ENCODE peak calls at places on chromosomes 5 and 9, in seven cellular contexts. G is mesenchymal stem cell, T is mesendoderm, F is IMR-90, U is neuronal stem cell, I is H9, J is H1. E is an unnamed sample.

GRCh38 chr5:181281077-181281983 is 20.4 kb upstream of the TRIM52 start:
- DNase-seq in G (peak), T (peak), F (no peak), U (peak), I (peak), J (peak), E (peak)

GRCh38 chr5:170552486-170553122 is 48.8 kb downstream of the KCNIP1 start:
- DNase-seq in G (peak), T (peak), F (peak), U (peak), I (peak), J (peak), E (no peak)

GRCh38 chr9:115997923-115998322 is 155.7 kb upstream of the PAPPA start:
- DNase-seq in G (peak), T (no peak), F (peak), U (no peak), I (no peak), J (no peak), E (no peak)

GRCh38 chr9:134326754-134327526 is 685 bp downstream of the RXRA start:
- DNase-seq in G (peak), T (peak), F (peak), U (no peak), I (no peak), J (no peak), E (peak)

GRCh38 chr5:72170101-72170500 is 62.8 kb downstream of the MAP1B start:
- DNase-seq in G (no peak), T (no peak), F (no peak), U (no peak), I (no peak), J (no peak), E (no peak)

GRCh38 chr9:120869726-120870125 is 7.3 kb downstream of the PHF19 start:
- DNase-seq in G (no peak), T (no peak), F (no peak), U (no peak), I (no peak), J (no peak), E (no peak)

GRCh38 chr5:78600656-78601452 is 47.7 kb downstream of the LHFPL2 start:
- DNase-seq in G (peak), T (no peak), F (peak), U (no peak), I (no peak), J (no peak), E (no peak)

GRCh38 chr5:168611163-168611562 is 32.0 kb upstream of the PANK3 start:
- DNase-seq in G (peak), T (peak), F (peak), U (no peak), I (no peak), J (no peak), E (no peak)

GRCh38 chr5:56669534-56670483 is 145.5 kb upstream of the MAP3K1 start:
- DNase-seq in G (peak), T (no peak), F (peak), U (no peak), I (peak), J (peak), E (no peak)

GRCh38 chr5:175887463-175887862 is 16.1 kb downstream of the CPLX2 start:
- DNase-seq in G (no peak), T (peak), F (no peak), U (no peak), I (no peak), J (no peak), E (no peak)

GRCh38 chr5:107129051-107129450 is 541.7 kb downstream of the EFNA5 start:
- DNase-seq in G (no peak), T (no peak), F (peak), U (no peak), I (no peak), J (no peak), E (no peak)

GRCh38 chr5:123138774-123139173 is 49.7 kb downstream of the PRDM6 start:
- DNase-seq in G (no peak), T (peak), F (no peak), U (no peak), I (no peak), J (no peak), E (no peak)

GRCh38 chr5:150190987-150191386 is 1.1 kb downstream of the SLC6A7 start:
- DNase-seq in G (no peak), T (peak), F (no peak), U (no peak), I (no peak), J (no peak), E (no peak)

GRCh38 chr5:118863345-118863744 is 125.0 kb downstream of the DTWD2 start:
- DNase-seq in G (no peak), T (no peak), F (peak), U (no peak), I (no peak), J (no peak), E (no peak)

GRCh38 chr5:138725153-138725884 is 27.9 kb upstream of the CTNNA1 start:
- DNase-seq in G (peak), T (peak), F (peak), U (peak), I (peak), J (peak), E (peak)

GRCh38 chr5:138720840-138721239 is 32.4 kb upstream of the CTNNA1 start:
- DNase-seq in G (no peak), T (no peak), F (no peak), U (no peak), I (peak), J (no peak), E (peak)

GRCh38 chr5:138721979-138722378 is 31.2 kb upstream of the CTNNA1 start:
- DNase-seq in G (no peak), T (no peak), F (no peak), U (no peak), I (no peak), J (no peak), E (no peak)

GRCh38 chr5:138724470-138725146 is 28.6 kb upstream of the CTNNA1 start:
- DNase-seq in G (peak), T (peak), F (no peak), U (no peak), I (no peak), J (no peak), E (peak)

DNA sequence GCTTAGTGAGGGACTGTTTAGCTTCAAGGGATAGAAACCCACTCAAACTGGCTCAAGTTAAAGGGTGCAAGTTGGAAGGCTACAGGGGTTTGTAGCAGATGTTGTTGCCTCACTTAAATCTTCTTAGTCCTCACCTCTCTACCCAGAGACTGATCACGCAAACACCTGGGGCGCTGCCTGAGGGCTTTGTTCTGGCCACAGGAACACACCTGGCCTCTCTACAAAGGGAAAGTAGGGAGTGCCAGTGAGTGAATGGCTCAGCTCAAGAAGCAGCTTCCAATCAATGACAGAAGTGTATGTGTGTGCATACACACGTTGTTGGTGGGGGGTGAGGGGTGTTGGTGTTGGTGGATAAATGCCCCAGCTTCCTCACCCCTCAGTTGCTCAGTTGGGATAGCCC is 30.7 kb upstream of the CTNNA1 start:
- DNase-seq in G (no peak), T (no peak), F (no peak), U (no peak), I (peak), J (no peak), E (peak)
- H3K18ac ChIP-seq in G (no peak), T (no peak), F (no peak), U (no peak), I (no peak), J (peak), E (no peak)

GRCh38 chr9:130915096-130915447 is 18.5 kb upstream of the QRFP start:
- DNase-seq in G (no peak), T (no peak), F (no peak), U (no peak), I (no peak), J (no peak), E (no peak)

GRCh38 chr9:130913599-130914416 is 17.2 kb upstream of the QRFP start:
- DNase-seq in G (no peak), T (no peak), F (no peak), U (no peak), I (no peak), J (no peak), E (no peak)

GRCh38 chr9:130914417-130915095 is 17.9 kb upstream of the QRFP start:
- DNase-seq in G (no peak), T (no peak), F (no peak), U (no peak), I (no peak), J (no peak), E (no peak)

GRCh38 chr9:130911254-130912049 is 14.8 kb upstream of the QRFP start:
- DNase-seq in G (no peak), T (no peak), F (no peak), U (no peak), I (no peak), J (no peak), E (no peak)

DNA sequence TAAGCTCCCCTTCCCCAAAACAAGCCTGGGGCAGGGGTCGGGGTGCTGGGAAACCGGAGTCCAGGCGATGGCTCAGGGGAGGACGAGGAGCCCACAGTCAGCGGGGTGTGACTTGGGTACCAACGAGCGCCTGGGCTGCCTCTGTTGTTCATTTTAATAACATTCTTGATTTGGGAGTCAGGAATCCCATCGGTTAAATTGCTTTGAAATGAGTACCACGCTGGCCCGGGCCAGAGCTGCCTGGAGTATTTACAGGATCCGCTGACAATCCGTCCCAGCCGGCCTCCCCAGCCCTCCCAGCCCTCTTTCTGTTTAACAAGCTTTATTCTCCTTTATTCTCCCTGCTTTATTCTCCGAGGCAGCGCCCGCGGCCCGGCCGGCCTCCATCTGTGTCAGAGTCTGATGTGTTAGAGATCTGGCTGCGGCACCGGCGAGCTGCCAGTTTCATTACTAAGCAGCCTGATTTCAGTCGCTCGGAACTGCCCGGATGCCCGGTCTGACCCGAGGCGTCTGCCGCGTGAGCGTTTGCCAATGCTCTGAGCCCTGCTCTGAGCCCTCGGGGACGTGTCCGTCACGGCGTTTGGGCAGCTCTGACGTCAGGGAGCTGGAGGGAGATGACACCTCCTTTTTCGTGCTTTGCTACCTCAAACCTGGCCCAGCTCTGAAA is 16.5 kb upstream of the QRFP start:
- DNase-seq in G (no peak), T (no peak), F (peak), U (no peak), I (no peak), J (no peak), E (peak)
- H3K18ac ChIP-seq in G (no peak), T (no peak), F (peak), U (peak), I (no peak), J (peak), E (no peak)

GRCh38 chr5:139774980-139775654 is 20.5 kb upstream of the PSD2 start:
- DNase-seq in G (peak), T (peak), F (peak), U (peak), I (peak), J (peak), E (peak)

GRCh38 chr5:139775872-139776271 is 19.7 kb upstream of the PSD2 start:
- DNase-seq in G (no peak), T (no peak), F (no peak), U (no peak), I (no peak), J (no peak), E (no peak)

GRCh38 chr5:139772392-139772791 is 23.2 kb upstream of the PSD2 start:
- DNase-seq in G (no peak), T (no peak), F (no peak), U (no peak), I (no peak), J (no peak), E (no peak)

GRCh38 chr5:139770722-139771121 is 24.9 kb upstream of the PSD2 start:
- DNase-seq in G (no peak), T (no peak), F (no peak), U (no peak), I (no peak), J (no peak), E (no peak)

GRCh38 chr5:139772927-139773690 is 22.5 kb upstream of the PSD2 start:
- DNase-seq in G (no peak), T (no peak), F (no peak), U (no peak), I (no peak), J (no peak), E (no peak)
- H3K18ac ChIP-seq in G (no peak), T (no peak), F (no peak), U (no peak), I (no peak), J (no peak), E (no peak)

GRCh38 chr9:107087256-107087655 is 195.8 kb upstream of the RAD23B start:
- DNase-seq in G (no peak), T (no peak), F (no peak), U (no peak), I (no peak), J (no peak), E (no peak)
- H3K18ac ChIP-seq in G (no peak), T (no peak), F (no peak), U (no peak), I (no peak), J (no peak), E (no peak)

DNA sequence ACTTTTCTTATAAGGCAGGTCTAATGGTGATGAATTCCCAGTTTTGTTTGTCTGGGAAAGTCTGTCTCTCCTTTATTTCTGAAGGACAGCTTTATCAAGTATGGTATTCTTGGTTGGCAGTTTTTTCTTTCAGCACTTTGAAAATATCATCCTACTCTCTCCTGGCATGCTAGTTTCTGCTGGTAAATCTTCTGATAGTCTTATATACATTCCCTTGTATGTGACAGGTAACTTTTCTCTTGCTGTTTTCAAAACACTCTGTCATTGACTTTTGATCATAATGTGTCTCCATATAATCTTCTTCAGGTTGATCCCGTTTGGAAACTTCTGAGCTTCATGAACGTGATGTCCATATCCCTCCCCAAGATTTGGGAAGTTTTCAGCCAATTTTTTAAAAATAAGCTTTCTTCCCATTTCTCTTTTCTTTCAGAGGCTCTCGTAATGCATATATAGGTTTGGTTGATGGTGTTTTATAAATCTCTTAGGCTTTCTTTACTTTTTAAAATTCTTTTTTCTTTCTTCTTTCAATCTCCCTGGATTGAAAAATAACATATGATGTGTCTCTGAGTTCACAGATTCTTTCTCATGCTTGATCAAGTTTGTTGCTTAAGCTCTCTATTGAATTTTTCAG is 22.5 kb upstream of the GRAMD2B start:
- DNase-seq in G (no peak), T (no peak), F (no peak), U (no peak), I (no peak), J (no peak), E (no peak)
- H3K18ac ChIP-seq in G (no peak), T (no peak), F (no peak), U (no peak), I (no peak), J (no peak), E (no peak)

GRCh38 chr9:127976943-127977871 is 3.6 kb downstream of the EEIG1 start:
- DNase-seq in G (no peak), T (no peak), F (no peak), U (no peak), I (no peak), J (no peak), E (no peak)
- H3K18ac ChIP-seq in G (peak), T (no peak), F (no peak), U (no peak), I (no peak), J (no peak), E (no peak)